ENCODE peak calls at places on chromosomes 5 and 9, in six cellular contexts. One of them, this sample, is unnamed.

GRCh38 chr9:107465467-107466451 is 23.8 kb downstream of the KLF4 start:
- DNase-seq in CD8-positive, alpha-beta T cell: no peak
- DNase-seq in adrenal gland: peak
- DNase-seq in gastrocnemius medialis: peak
- DNase-seq in AG04450: no peak
- DNase-seq in hepatocyte: peak
- DNase-seq in this sample: peak

GRCh38 chr9:91275641-91276040 is 86.1 kb downstream of the AUH start:
- DNase-seq in CD8-positive, alpha-beta T cell: no peak
- DNase-seq in adrenal gland: no peak
- DNase-seq in gastrocnemius medialis: no peak
- DNase-seq in AG04450: no peak
- DNase-seq in hepatocyte: no peak
- DNase-seq in this sample: no peak

GRCh38 chr9:109289186-109289585 is 31.7 kb downstream of the EPB41L4B start:
- DNase-seq in CD8-positive, alpha-beta T cell: no peak
- DNase-seq in adrenal gland: no peak
- DNase-seq in gastrocnemius medialis: no peak
- DNase-seq in AG04450: no peak
- DNase-seq in hepatocyte: no peak
- DNase-seq in this sample: no peak

GRCh38 chr5:132776077-132776931 is 735 bp downstream of the SEPTIN8 start:
- DNase-seq in CD8-positive, alpha-beta T cell: no peak
- DNase-seq in adrenal gland: peak
- DNase-seq in gastrocnemius medialis: no peak
- DNase-seq in AG04450: no peak
- DNase-seq in hepatocyte: peak
- DNase-seq in this sample: no peak

GRCh38 chr5:99911971-99912370 is 623.2 kb upstream of the FAM174A start:
- DNase-seq in CD8-positive, alpha-beta T cell: no peak
- DNase-seq in adrenal gland: no peak
- DNase-seq in gastrocnemius medialis: no peak
- DNase-seq in AG04450: no peak
- DNase-seq in hepatocyte: no peak
- DNase-seq in this sample: no peak

GRCh38 chr9:137277329-137278041 is at the start of gene TOR4A:
- DNase-seq in CD8-positive, alpha-beta T cell: no peak
- DNase-seq in adrenal gland: peak
- DNase-seq in gastrocnemius medialis: peak
- DNase-seq in AG04450: peak
- DNase-seq in hepatocyte: peak
- DNase-seq in this sample: peak

GRCh38 chr5:172904643-172905345 is 54.4 kb upstream of the RPL26L1 start:
- DNase-seq in CD8-positive, alpha-beta T cell: no peak
- DNase-seq in adrenal gland: peak
- DNase-seq in gastrocnemius medialis: peak
- DNase-seq in AG04450: no peak
- DNase-seq in hepatocyte: peak
- DNase-seq in this sample: peak

GRCh38 chr5:79837707-79838620 is 148.3 kb downstream of the CMYA5 start:
- DNase-seq in CD8-positive, alpha-beta T cell: no peak
- DNase-seq in adrenal gland: peak
- DNase-seq in gastrocnemius medialis: no peak
- DNase-seq in AG04450: no peak
- DNase-seq in hepatocyte: no peak
- DNase-seq in this sample: no peak

GRCh38 chr5:62316110-62316509 is 10.1 kb downstream of the KIF2A start:
- DNase-seq in CD8-positive, alpha-beta T cell: no peak
- DNase-seq in adrenal gland: no peak
- DNase-seq in gastrocnemius medialis: no peak
- DNase-seq in AG04450: no peak
- DNase-seq in hepatocyte: no peak
- DNase-seq in this sample: no peak

GRCh38 chr5:139652788-139653241 is 4.7 kb downstream of the CXXC5 start:
- DNase-seq in CD8-positive, alpha-beta T cell: no peak
- DNase-seq in adrenal gland: no peak
- DNase-seq in gastrocnemius medialis: no peak
- DNase-seq in AG04450: no peak
- DNase-seq in hepatocyte: no peak
- DNase-seq in this sample: no peak

GRCh38 chr9:138017200-138017599 is 139.6 kb downstream of the CACNA1B start:
- DNase-seq in CD8-positive, alpha-beta T cell: no peak
- DNase-seq in adrenal gland: no peak
- DNase-seq in gastrocnemius medialis: no peak
- DNase-seq in AG04450: no peak
- DNase-seq in hepatocyte: no peak
- DNase-seq in this sample: no peak

GRCh38 chr5:112857866-112858265 is 3.2 kb upstream of the SRP19 start:
- DNase-seq in CD8-positive, alpha-beta T cell: no peak
- DNase-seq in adrenal gland: no peak
- DNase-seq in gastrocnemius medialis: no peak
- DNase-seq in AG04450: no peak
- DNase-seq in hepatocyte: no peak
- DNase-seq in this sample: no peak

GRCh38 chr9:92328225-92328624 is 2.5 kb downstream of the CENPP start:
- DNase-seq in CD8-positive, alpha-beta T cell: no peak
- DNase-seq in adrenal gland: no peak
- DNase-seq in gastrocnemius medialis: no peak
- DNase-seq in AG04450: peak
- DNase-seq in hepatocyte: peak
- DNase-seq in this sample: no peak

GRCh38 chr5:119379929-119380328 is 24.1 kb downstream of the TNFAIP8 start:
- DNase-seq in CD8-positive, alpha-beta T cell: no peak
- DNase-seq in adrenal gland: no peak
- DNase-seq in gastrocnemius medialis: no peak
- DNase-seq in AG04450: no peak
- DNase-seq in hepatocyte: no peak
- DNase-seq in this sample: no peak

GRCh38 chr9:38638881-38639576 is 18.6 kb upstream of the ANKRD18A start:
- DNase-seq in CD8-positive, alpha-beta T cell: no peak
- DNase-seq in adrenal gland: no peak
- DNase-seq in gastrocnemius medialis: no peak
- DNase-seq in AG04450: no peak
- DNase-seq in hepatocyte: no peak
- DNase-seq in this sample: no peak

GRCh38 chr5:1760656-1761452 is 38.8 kb downstream of the MRPL36 start:
- DNase-seq in CD8-positive, alpha-beta T cell: no peak
- DNase-seq in adrenal gland: no peak
- DNase-seq in gastrocnemius medialis: no peak
- DNase-seq in AG04450: no peak
- DNase-seq in hepatocyte: no peak
- DNase-seq in this sample: peak

GRCh38 chr9:109181284-109181683 is 14.2 kb upstream of the FRRS1L start:
- DNase-seq in CD8-positive, alpha-beta T cell: no peak
- DNase-seq in adrenal gland: no peak
- DNase-seq in gastrocnemius medialis: no peak
- DNase-seq in AG04450: no peak
- DNase-seq in hepatocyte: no peak
- DNase-seq in this sample: no peak

GRCh38 chr9:99472916-99473245 is 250.8 kb downstream of the SEC61B start:
- DNase-seq in CD8-positive, alpha-beta T cell: no peak
- DNase-seq in adrenal gland: no peak
- DNase-seq in gastrocnemius medialis: no peak
- DNase-seq in AG04450: no peak
- DNase-seq in hepatocyte: no peak
- DNase-seq in this sample: no peak

GRCh38 chr5:111469905-111470304 is 42.4 kb downstream of the STARD4 start:
- DNase-seq in CD8-positive, alpha-beta T cell: no peak
- DNase-seq in adrenal gland: no peak
- DNase-seq in gastrocnemius medialis: no peak
- DNase-seq in AG04450: no peak
- DNase-seq in hepatocyte: no peak
- DNase-seq in this sample: no peak
- TF ChIP-seq CTCF in CD8-positive, alpha-beta T cell: no peak
- TF ChIP-seq CTCF in adrenal gland: no peak
- TF ChIP-seq CTCF in gastrocnemius medialis: no peak
- TF ChIP-seq CTCF in AG04450: no peak
- TF ChIP-seq CTCF in hepatocyte: no peak
- TF ChIP-seq CTCF in this sample: no peak

DNA sequence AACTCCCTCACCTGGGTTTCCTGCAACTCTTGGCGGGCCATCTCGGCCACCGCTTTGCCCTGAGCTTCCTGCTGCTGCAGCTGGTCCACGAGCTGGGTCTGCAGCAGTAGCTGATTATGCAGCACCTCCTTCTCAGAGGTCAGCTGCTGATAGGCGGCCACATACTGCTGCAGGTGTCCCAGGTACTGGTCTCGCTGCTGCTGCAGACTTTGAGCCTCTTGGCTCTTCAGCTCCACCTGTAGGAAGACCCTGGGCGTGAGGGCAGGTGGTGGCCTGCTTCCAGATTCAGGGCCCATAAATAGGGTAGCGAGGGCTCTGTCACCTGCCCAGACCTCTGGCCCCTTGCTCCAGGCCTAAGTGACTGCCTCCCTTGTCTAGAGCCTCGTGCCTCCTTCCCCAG is 16.7 kb downstream of the GOLGA2 start:
- DNase-seq in CD8-positive, alpha-beta T cell: no peak
- DNase-seq in adrenal gland: no peak
- DNase-seq in gastrocnemius medialis: no peak
- DNase-seq in AG04450: no peak
- DNase-seq in hepatocyte: no peak
- DNase-seq in this sample: no peak
- TF ChIP-seq CTCF in CD8-positive, alpha-beta T cell: no peak
- TF ChIP-seq CTCF in adrenal gland: no peak
- TF ChIP-seq CTCF in gastrocnemius medialis: no peak
- TF ChIP-seq CTCF in AG04450: no peak
- TF ChIP-seq CTCF in hepatocyte: no peak
- TF ChIP-seq CTCF in this sample: no peak

GRCh38 chr5:72324186-72324825 is 4.1 kb downstream of the PTCD2 start:
- DNase-seq in CD8-positive, alpha-beta T cell: no peak
- DNase-seq in adrenal gland: no peak
- DNase-seq in gastrocnemius medialis: no peak
- DNase-seq in AG04450: no peak
- DNase-seq in hepatocyte: no peak
- DNase-seq in this sample: no peak
- TF ChIP-seq CTCF in CD8-positive, alpha-beta T cell: no peak
- TF ChIP-seq CTCF in adrenal gland: no peak
- TF ChIP-seq CTCF in gastrocnemius medialis: no peak
- TF ChIP-seq CTCF in AG04450: no peak
- TF ChIP-seq CTCF in hepatocyte: no peak
- TF ChIP-seq CTCF in this sample: no peak

GRCh38 chr9:98117984-98118639 is 910 bp downstream of the TRIM14 start:
- DNase-seq in CD8-positive, alpha-beta T cell: peak
- DNase-seq in adrenal gland: no peak
- DNase-seq in gastrocnemius medialis: no peak
- DNase-seq in AG04450: no peak
- DNase-seq in hepatocyte: peak
- DNase-seq in this sample: peak
- TF ChIP-seq CTCF in CD8-positive, alpha-beta T cell: peak
- TF ChIP-seq CTCF in adrenal gland: peak
- TF ChIP-seq CTCF in gastrocnemius medialis: no peak
- TF ChIP-seq CTCF in AG04450: peak
- TF ChIP-seq CTCF in hepatocyte: no peak
- TF ChIP-seq CTCF in this sample: peak

DNA sequence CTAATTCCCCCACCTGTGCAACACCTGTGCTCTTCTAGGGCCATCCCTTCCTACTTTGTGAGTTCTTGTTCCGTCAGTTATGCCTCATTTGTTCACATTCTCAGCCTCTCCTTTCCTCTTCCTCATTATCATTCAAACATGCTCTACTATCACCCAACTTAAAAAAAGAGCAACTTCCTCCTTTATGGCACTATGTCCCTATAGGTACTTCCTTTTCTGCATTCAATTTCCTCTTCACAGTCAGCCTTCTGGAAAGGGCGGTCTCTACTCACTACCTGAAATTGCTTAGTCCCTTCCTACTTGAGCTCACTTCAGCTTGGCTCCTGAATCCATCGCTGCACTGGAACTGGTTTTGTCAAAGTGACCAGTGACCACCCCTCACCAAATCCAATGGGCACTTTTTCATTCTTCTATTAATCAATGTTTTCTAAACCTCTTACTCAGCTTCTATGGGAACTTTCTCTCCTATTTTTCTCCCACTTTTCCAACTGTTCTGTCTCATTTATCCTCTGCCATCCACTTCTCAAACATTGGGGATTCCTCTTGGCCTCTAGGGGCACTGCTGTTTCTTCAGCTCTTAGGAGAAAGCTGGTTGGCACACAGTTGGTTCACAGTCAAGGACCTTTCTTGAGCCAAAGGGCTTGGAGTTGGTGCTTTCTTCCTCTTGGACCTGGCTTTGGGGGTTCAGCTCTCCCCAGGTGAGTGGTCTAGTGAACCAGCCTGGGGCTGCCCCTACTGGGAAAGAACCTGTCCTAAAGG is 112.0 kb upstream of the LHFPL2 start:
- DNase-seq in CD8-positive, alpha-beta T cell: no peak
- DNase-seq in adrenal gland: no peak
- DNase-seq in gastrocnemius medialis: no peak
- DNase-seq in AG04450: no peak
- DNase-seq in hepatocyte: no peak
- DNase-seq in this sample: no peak
- TF ChIP-seq CTCF in CD8-positive, alpha-beta T cell: no peak
- TF ChIP-seq CTCF in adrenal gland: no peak
- TF ChIP-seq CTCF in gastrocnemius medialis: no peak
- TF ChIP-seq CTCF in AG04450: peak
- TF ChIP-seq CTCF in hepatocyte: peak
- TF ChIP-seq CTCF in this sample: no peak

DNA sequence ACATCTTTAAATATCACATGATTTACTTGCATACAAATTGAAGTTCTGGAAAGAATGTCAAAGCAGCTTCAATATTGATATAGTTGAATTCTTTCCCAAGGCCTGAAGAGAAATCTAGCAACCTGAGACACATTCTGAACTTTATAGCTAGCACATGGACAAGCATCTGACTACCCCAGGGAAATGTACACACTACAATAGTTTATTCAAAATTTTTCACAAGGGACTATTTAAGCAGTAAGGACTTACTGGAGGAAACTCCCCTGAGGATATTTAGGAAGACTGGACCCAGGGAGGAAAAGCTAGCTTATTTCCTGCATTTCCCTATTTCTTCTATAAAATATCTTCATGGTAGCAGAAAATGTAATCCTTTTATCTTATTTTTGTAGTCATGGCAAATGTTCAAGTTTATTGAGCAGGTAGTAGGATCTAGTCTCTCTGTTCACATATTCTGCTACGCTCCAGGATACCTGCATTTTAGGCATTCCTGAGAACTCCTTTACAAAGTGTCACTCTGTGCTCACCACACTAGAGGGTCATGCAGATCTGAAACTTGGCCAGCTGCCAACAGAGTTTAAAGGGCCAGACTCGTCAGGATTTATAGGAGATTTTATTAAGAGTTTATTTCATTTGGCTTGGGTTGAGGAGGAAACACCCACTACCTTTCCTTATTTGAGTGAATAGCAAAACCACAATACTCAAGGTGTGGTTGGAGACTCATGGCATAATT is 348.4 kb upstream of the FTMT start:
- DNase-seq in CD8-positive, alpha-beta T cell: no peak
- DNase-seq in adrenal gland: peak
- DNase-seq in gastrocnemius medialis: no peak
- DNase-seq in AG04450: no peak
- DNase-seq in hepatocyte: peak
- DNase-seq in this sample: peak
- TF ChIP-seq CTCF in CD8-positive, alpha-beta T cell: no peak
- TF ChIP-seq CTCF in adrenal gland: no peak
- TF ChIP-seq CTCF in gastrocnemius medialis: no peak
- TF ChIP-seq CTCF in AG04450: no peak
- TF ChIP-seq CTCF in hepatocyte: no peak
- TF ChIP-seq CTCF in this sample: no peak